ENCODE peak calls at places on chromosome 20, in seven cellular contexts. M is sigmoid colon, P is A549, Y is GM12878, D is SK-N-SH, U is H1, L is stomach. W is an unnamed sample.

GRCh38 chr20:957544-957943 is 41.4 kb upstream of the ANGPT4 start:
- DNase-seq in M (no peak), Y (no peak), P (peak), D (no peak), L (no peak), U (no peak), W (no peak)

GRCh38 chr20:23641936-23642751 is 4.4 kb upstream of the CST3 start:
- DNase-seq in P (no peak), L (no peak), D (no peak), Y (no peak), U (no peak), M (peak), W (no peak)

GRCh38 chr20:5535211-5535756 is 214.9 kb upstream of the SHLD1 start:
- DNase-seq in D (no peak), L (no peak), Y (no peak), P (peak), M (no peak), U (no peak), W (no peak)

GRCh38 chr20:24406761-24407550 is 62.5 kb upstream of the SYNDIG1 start:
- DNase-seq in L (no peak), D (no peak), Y (no peak), P (no peak), U (no peak), M (no peak), W (no peak)

GRCh38 chr20:25308671-25309394 is 60.9 kb downstream of the PYGB start:
- DNase-seq in Y (no peak), U (no peak), P (peak), L (no peak), D (no peak), M (peak), W (no peak)

GRCh38 chr20:24479595-24479994 is 10.2 kb downstream of the SYNDIG1 start:
- DNase-seq in Y (no peak), U (no peak), L (no peak), D (no peak), M (no peak), P (no peak), W (no peak)

GRCh38 chr20:21371193-21371592 is 26.1 kb downstream of the NKX2-4 start:
- DNase-seq in D (no peak), L (no peak), Y (no peak), U (no peak), M (no peak), P (no peak), W (no peak)

GRCh38 chr20:16615199-16615598 is 42.0 kb upstream of the KIF16B start:
- DNase-seq in Y (no peak), P (no peak), M (no peak), L (no peak), D (peak), U (no peak), W (no peak)

GRCh38 chr20:39282619-39283092 is 320.5 kb downstream of the DHX35 start:
- DNase-seq in L (no peak), M (peak), Y (no peak), U (peak), D (no peak), P (no peak), W (no peak)

GRCh38 chr20:10217517-10218410 is 866 bp upstream of the SNAP25 start:
- DNase-seq in P (peak), D (peak), U (peak), M (peak), Y (no peak), L (no peak), W (no peak)

GRCh38 chr20:35306931-35307517 is 14.8 kb upstream of the FAM83C start:
- DNase-seq in D (peak), L (peak), M (no peak), Y (no peak), U (peak), P (peak), W (peak)

GRCh38 chr20:44460795-44461141 is 14.9 kb upstream of the TTPAL start:
- DNase-seq in D (peak), P (peak), Y (no peak), U (no peak), L (no peak), M (no peak), W (peak)

GRCh38 chr20:48965189-48965910 is 43.8 kb downstream of the ARFGEF2 start:
- DNase-seq in D (no peak), P (no peak), M (no peak), L (no peak), U (no peak), Y (no peak), W (no peak)

GRCh38 chr20:34938466-34939163 is 17.0 kb downstream of the GSS start:
- DNase-seq in P (no peak), L (peak), D (no peak), Y (no peak), U (no peak), M (peak), W (peak)

GRCh38 chr20:46074006-46074405 is 15.8 kb downstream of the NCOA5 start:
- DNase-seq in U (no peak), L (no peak), Y (no peak), D (no peak), M (no peak), P (no peak), W (no peak)

GRCh38 chr20:33679758-33680485 is 5.7 kb upstream of the NECAB3 start:
- DNase-seq in P (no peak), D (no peak), L (no peak), Y (peak), M (no peak), U (no peak), W (no peak)

GRCh38 chr20:34579191-34579661 is 20.7 kb downstream of the MAP1LC3A start:
- DNase-seq in U (no peak), D (no peak), M (no peak), P (peak), L (peak), Y (no peak), W (peak)

GRCh38 chr20:38842558-38842981 is 37.1 kb downstream of the PPP1R16B start:
- DNase-seq in P (no peak), M (no peak), Y (peak), U (no peak), D (no peak), L (peak), W (no peak)

GRCh38 chr20:25043499-25044260 is 14.3 kb downstream of the ACSS1 start:
- DNase-seq in D (no peak), L (no peak), M (no peak), U (no peak), Y (no peak), P (no peak), W (no peak)

GRCh38 chr20:44571367-44571766 is 11.0 kb upstream of the PKIG start:
- DNase-seq in L (no peak), D (no peak), P (no peak), Y (no peak), U (no peak), M (no peak), W (no peak)

GRCh38 chr20:39698706-39699211 is 736.6 kb downstream of the DHX35 start:
- DNase-seq in P (no peak), L (no peak), Y (no peak), M (no peak), U (no peak), D (no peak), W (no peak)

GRCh38 chr20:8385247-8385646 is 253.2 kb downstream of the PLCB1 start:
- DNase-seq in U (no peak), P (no peak), D (no peak), M (peak), Y (no peak), L (peak), W (no peak)

GRCh38 chr20:36101201-36101600 is 53.3 kb upstream of the EPB41L1 start:
- DNase-seq in U (no peak), M (no peak), D (no peak), L (peak), Y (no peak), P (no peak), W (no peak)

GRCh38 chr20:53940883-53941546 is 129.4 kb downstream of the BCAS1 start:
- DNase-seq in P (peak), Y (no peak), U (peak), L (no peak), D (no peak), M (no peak), W (peak)

GRCh38 chr20:49400904-49401303 is 81.6 kb downstream of the KCNB1 start:
- DNase-seq in M (peak), P (no peak), Y (no peak), D (no peak), L (no peak), U (no peak), W (peak)

GRCh38 chr20:15511551-15511950 is 1061.7 kb downstream of the KIF16B start:
- DNase-seq in M (no peak), D (no peak), P (no peak), L (no peak), U (no peak), Y (no peak), W (no peak)

GRCh38 chr20:44773070-44773829 is 27.6 kb downstream of the KCNK15 start:
- DNase-seq in L (no peak), U (no peak), Y (no peak), D (no peak), M (no peak), P (no peak), W (no peak)

GRCh38 chr20:45111285-45111684 is 3.7 kb downstream of the WFDC5 start:
- DNase-seq in U (no peak), D (no peak), L (no peak), M (no peak), P (no peak), Y (no peak), W (no peak)

DNA sequence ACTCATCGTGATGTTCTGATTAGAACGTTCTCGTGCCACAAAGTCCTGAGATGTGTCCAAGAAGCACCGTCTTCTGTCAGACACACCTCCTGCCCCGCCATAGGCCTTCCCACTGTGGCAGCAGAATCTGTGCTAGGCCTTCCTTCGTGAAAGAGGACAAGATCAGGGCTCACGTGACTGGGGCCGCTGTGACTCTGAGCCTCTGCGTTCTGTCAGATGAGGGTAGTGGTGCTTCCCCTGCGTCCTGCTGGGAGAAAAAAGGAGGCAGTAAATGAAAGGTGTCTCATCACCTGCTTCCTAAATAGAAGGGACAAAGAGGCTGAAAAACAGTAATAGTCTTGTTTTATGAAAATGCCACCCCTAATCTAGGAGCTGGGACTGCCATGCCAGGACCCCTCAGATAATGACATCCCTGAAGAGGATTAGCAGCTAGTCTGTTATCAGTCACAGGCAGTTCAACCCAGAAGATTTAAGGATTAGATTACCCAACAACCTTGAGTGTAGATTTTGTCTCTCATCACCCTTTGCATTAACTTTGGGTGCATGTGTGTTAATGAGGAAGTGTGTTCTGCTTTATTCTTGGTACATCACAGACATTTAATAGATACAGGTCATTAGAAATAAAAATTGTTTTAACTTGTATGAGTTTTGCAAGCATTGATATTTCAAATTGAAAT is 4.1 kb downstream of the DNAJC5 start:
- DNase-seq in Y (no peak), D (no peak), L (no peak), P (no peak), M (no peak), U (no peak), W (no peak)
- TF ChIP-seq EP300 in Y (no peak), D (no peak), L (no peak), P (no peak), M (no peak), U (no peak), W (no peak)

GRCh38 chr20:11443382-11444119 is 474.1 kb upstream of the BTBD3 start:
- DNase-seq in Y (no peak), L (no peak), D (no peak), M (no peak), P (no peak), U (no peak), W (no peak)

GRCh38 chr20:11437611-11438380 is 479.9 kb upstream of the BTBD3 start:
- DNase-seq in M (no peak), U (no peak), D (no peak), Y (no peak), P (no peak), L (no peak), W (no peak)

GRCh38 chr20:11436113-11436890 is 481.4 kb upstream of the BTBD3 start:
- DNase-seq in Y (no peak), M (no peak), P (no peak), U (no peak), L (no peak), D (no peak), W (no peak)

GRCh38 chr20:11438412-11438811 is 479.3 kb upstream of the BTBD3 start:
- DNase-seq in U (no peak), M (no peak), L (no peak), Y (no peak), D (no peak), P (no peak), W (no peak)
- TF ChIP-seq CTCF in U (no peak), M (no peak), L (no peak), Y (no peak), D (no peak), P (no peak), W (no peak)

DNA sequence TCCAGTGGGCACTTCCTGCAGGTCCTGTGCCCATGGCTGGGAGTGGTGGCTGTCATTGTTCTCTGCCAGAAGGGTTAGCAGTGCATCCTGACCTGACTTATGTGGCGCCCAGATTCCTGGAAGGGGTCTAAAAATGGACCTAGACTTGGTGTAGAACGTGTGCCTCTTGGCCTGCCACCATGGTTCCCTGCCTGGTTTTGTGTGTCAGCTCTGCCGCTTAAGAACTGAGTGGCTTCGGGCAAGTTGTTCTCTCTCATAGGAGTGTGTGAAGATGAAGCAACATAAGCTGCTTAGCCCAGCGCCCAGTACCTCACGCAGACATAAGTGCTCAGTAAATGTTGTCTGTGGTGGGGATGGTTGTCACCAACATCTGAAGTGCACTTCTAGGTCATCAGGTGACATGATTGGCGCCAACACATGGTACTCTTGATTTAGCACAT is 52.1 kb downstream of the PTPN1 start:
- DNase-seq in M (no peak), D (no peak), Y (no peak), U (no peak), L (no peak), P (no peak), W (no peak)
- H3K27ac ChIP-seq in M (peak), D (peak), Y (no peak), U (peak), L (peak), P (peak), W (peak)

DNA sequence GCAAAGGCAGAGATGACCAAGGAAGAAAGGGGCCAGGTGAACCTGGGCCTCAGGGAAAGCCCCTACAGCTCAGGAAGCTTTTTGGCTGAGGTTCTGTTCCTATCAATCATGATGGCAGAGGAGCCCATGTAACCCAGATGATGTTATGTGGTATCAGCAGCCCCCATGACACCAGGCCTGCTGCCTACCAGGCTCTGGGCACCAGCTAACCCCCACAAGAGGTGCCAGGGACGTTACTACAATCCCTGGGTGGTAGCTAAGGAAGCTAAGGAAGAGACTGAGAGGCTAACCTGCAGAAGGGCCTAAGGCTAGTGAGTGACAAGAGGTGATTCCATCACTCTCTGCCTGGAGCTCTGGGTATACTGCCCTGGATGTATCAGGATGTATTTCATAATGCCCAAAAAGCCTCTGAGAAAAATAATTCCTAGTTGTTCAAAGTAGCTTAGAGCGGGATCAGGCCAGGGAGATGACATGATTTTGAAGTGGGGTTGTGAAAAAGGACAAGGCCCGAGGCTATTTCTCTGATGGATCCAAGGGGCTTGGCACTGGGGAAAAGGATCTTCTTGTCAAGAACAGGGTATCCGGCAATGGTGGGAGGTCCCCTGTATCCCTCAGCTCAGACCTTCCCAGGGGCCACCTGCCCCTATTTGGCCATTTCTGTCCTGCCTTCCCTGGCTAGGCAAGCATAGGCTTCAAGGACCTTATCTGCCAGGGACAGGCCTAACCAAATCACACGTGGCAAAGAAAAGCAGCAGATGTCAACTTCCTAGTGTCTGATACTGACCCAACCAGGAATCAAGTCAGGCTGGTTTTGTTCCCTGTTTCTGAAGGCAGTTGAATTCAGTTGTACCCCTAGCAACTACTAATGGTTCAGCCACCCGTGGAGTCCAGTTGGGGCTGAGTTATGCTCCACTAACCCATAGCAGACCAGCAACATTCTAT is 41.3 kb downstream of the PANK2 start:
- DNase-seq in D (no peak), M (no peak), U (no peak), P (no peak), L (no peak), Y (no peak), W (no peak)
- TF ChIP-seq EP300 in D (no peak), M (no peak), U (no peak), P (no peak), L (no peak), Y (no peak), W (no peak)

GRCh38 chr20:61959301-61959700 is 106.4 kb downstream of the TAF4 start:
- DNase-seq in U (peak), Y (no peak), L (no peak), D (no peak), P (peak), M (peak), W (no peak)
- TF ChIP-seq CTCF in U (no peak), Y (no peak), L (no peak), D (no peak), P (no peak), M (no peak), W (no peak)

GRCh38 chr20:32450484-32451061 is 92.4 kb downstream of the ASXL1 start:
- DNase-seq in D (no peak), U (no peak), L (no peak), M (no peak), P (no peak), Y (no peak), W (no peak)
- H3K27ac ChIP-seq in D (peak), U (no peak), L (peak), M (peak), P (peak), Y (no peak), W (no peak)

GRCh38 chr20:47501483-47502270 is at the start of gene NCOA3:
- DNase-seq in L (peak), D (peak), P (peak), M (peak), U (peak), Y (no peak), W (peak)
- TF ChIP-seq EP300 in L (no peak), D (peak), P (no peak), M (no peak), U (no peak), Y (no peak), W (peak)

GRCh38 chr20:47086316-47086715 is 191.7 kb downstream of the EYA2 start:
- DNase-seq in U (no peak), L (no peak), M (no peak), P (no peak), D (no peak), Y (no peak), W (no peak)

GRCh38 chr20:47079047-47079446 is 184.4 kb downstream of the EYA2 start:
- DNase-seq in Y (no peak), D (no peak), M (no peak), U (no peak), L (no peak), P (no peak), W (no peak)

GRCh38 chr20:47075263-47075662 is 180.6 kb downstream of the EYA2 start:
- DNase-seq in M (no peak), P (no peak), L (peak), Y (no peak), U (no peak), D (no peak), W (no peak)

DNA sequence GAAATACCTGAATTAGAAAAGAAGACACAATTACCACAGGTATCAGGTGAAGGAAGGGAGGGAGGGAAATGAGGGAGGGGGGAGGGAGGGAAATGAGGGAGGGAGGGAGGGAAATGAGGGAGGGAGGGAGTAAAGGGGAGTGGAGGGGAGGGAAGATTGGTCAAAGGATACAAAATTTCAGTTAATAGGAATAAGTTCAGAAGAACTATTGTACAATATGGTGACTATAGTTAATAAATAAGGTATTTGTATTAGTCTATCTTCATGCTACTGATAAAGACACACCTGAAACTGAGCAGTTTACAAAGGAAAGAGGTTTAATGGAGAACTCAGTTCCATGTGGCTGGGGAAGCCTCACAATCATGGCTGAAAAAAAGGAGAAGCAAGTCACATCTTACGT is 185.7 kb downstream of the EYA2 start:
- DNase-seq in D (no peak), L (no peak), P (no peak), Y (no peak), U (no peak), M (no peak), W (no peak)
- TF ChIP-seq CTCF in D (no peak), L (no peak), P (no peak), Y (no peak), U (no peak), M (no peak), W (no peak)